ENCODE peak calls at places on chromosomes 1 and 21, in six cellular contexts. T is bronchial epithelial cell, I is NCI-H1092, L is ovary, B is ACHN, Q is BJ. E is an unnamed sample.

GRCh38 chr1:236734141-236734765 is 48.0 kb downstream of the ACTN2 start:
- DNase-seq in L (no peak), B (no peak), Q (no peak), T (peak; percentile 56), I (no peak), E (no peak)

GRCh38 chr1:31414692-31415370 is 1.8 kb downstream of the SERINC2 start:
- DNase-seq in B (no peak), Q (no peak), T (peak; percentile 62), L (no peak), I (no peak), E (no peak)

GRCh38 chr1:89780721-89781120 is 40.1 kb upstream of the LRRC8D start:
- DNase-seq in Q (peak; percentile 21), I (no peak), L (no peak), B (peak; percentile 63), T (peak; percentile 65), E (no peak)

GRCh38 chr21:33578214-33578613 is 10.3 kb downstream of the DONSON start:
- DNase-seq in I (no peak), Q (peak; percentile 25), T (no peak), L (no peak), B (no peak), E (no peak)

GRCh38 chr1:60848583-60849188 is 233.7 kb upstream of the NFIA start:
- DNase-seq in T (peak; percentile 55), B (peak; percentile 37), L (no peak), I (no peak), Q (peak; percentile 16), E (no peak)

GRCh38 chr21:38760762-38761155 is 45.0 kb upstream of the ETS2 start:
- DNase-seq in Q (no peak), B (no peak), L (no peak), I (no peak), T (no peak), E (no peak)

GRCh38 chr21:43991447-43991991 is 20.6 kb upstream of the TRAPPC10 start:
- DNase-seq in I (no peak), Q (no peak), B (no peak), T (no peak), L (peak; percentile 61), E (no peak)

GRCh38 chr1:234515411-234515810 is 36.4 kb upstream of the TARBP1 start:
- DNase-seq in T (peak; percentile 64), L (no peak), I (no peak), Q (no peak), B (peak; percentile 66), E (no peak)

GRCh38 chr1:157154940-157155514 is 16.8 kb upstream of the ETV3 start:
- DNase-seq in Q (no peak), T (peak; percentile 48), L (peak; percentile 40), B (peak; percentile 46), I (no peak), E (peak; percentile 75)

GRCh38 chr1:154993572-154994268 is at the start of gene LENEP:
- DNase-seq in I (no peak), B (no peak), T (no peak), Q (no peak), L (no peak), E (no peak)

GRCh38 chr1:11967028-11967547 is 13.2 kb upstream of the MFN2 start:
- DNase-seq in T (peak; percentile 77), L (no peak), B (peak; percentile 75), I (peak; percentile 53), Q (no peak), E (peak; percentile 47)

GRCh38 chr1:98651116-98651625 is 10.3 kb upstream of the SNX7 start:
- DNase-seq in L (no peak), T (no peak), B (no peak), I (no peak), Q (no peak), E (no peak)

GRCh38 chr1:161840363-161840762 is 74.2 kb downstream of the ATF6 start:
- DNase-seq in I (no peak), T (no peak), B (no peak), Q (no peak), L (no peak), E (no peak)

GRCh38 chr1:175152006-175152652 is 40.4 kb downstream of the KIAA0040 start:
- DNase-seq in T (peak; percentile 26), I (peak; percentile 54), Q (no peak), L (peak; percentile 61), B (peak; percentile 46), E (peak; percentile 28)

GRCh38 chr21:30839304-30839703 is 9.7 kb upstream of the KRTAP7-1 start:
- DNase-seq in B (peak; percentile 41), I (no peak), L (no peak), T (peak; percentile 35), Q (no peak), E (no peak)

GRCh38 chr1:12453400-12454343 is 164.3 kb downstream of the DHRS3 start:
- DNase-seq in I (no peak), Q (no peak), B (no peak), L (no peak), T (no peak), E (no peak)

GRCh38 chr1:28526886-28527285 is 21.0 kb downstream of the RCC1 start:
- DNase-seq in L (no peak), T (no peak), Q (no peak), B (peak; percentile 19), I (no peak), E (no peak)

GRCh38 chr1:1199961-1200875 is 6.2 kb downstream of the TNFRSF18 start:
- DNase-seq in B (no peak), L (no peak), Q (no peak), T (no peak), I (no peak), E (no peak)

GRCh38 chr1:225655509-225656258 is 2.8 kb upstream of the ENAH start:
- DNase-seq in I (peak; percentile 26), Q (peak; percentile 95), B (peak; percentile 98), L (peak; percentile 57), T (peak; percentile 99), E (peak; percentile 75)